ENCODE peak calls at places on chromosomes 7 and 10, in eight cellular contexts. One of them, this sample, is unnamed.

GRCh38 chr7:22586806-22587180 is 86.8 kb upstream of the STEAP1B start:
- DNase-seq in A549: no peak
- DNase-seq in WTC11: no peak
- DNase-seq in NB4: no peak
- DNase-seq in HCT116: no peak
- DNase-seq in GM12878: no peak
- DNase-seq in SK-N-SH: no peak
- DNase-seq in H1: no peak
- DNase-seq in this sample: no peak

GRCh38 chr7:155722118-155722517 is 77.7 kb downstream of the RBM33 start:
- DNase-seq in A549: no peak
- DNase-seq in WTC11: no peak
- DNase-seq in NB4: peak; percentile 18
- DNase-seq in HCT116: no peak
- DNase-seq in GM12878: peak; percentile 60
- DNase-seq in SK-N-SH: no peak
- DNase-seq in H1: no peak
- DNase-seq in this sample: no peak

GRCh38 chr7:54260868-54261475 is 281.2 kb upstream of the VSTM2A start:
- DNase-seq in A549: no peak
- DNase-seq in WTC11: no peak
- DNase-seq in NB4: no peak
- DNase-seq in HCT116: no peak
- DNase-seq in GM12878: no peak
- DNase-seq in SK-N-SH: no peak
- DNase-seq in H1: no peak
- DNase-seq in this sample: peak; percentile 53

GRCh38 chr10:75165684-75166622 is 44.6 kb upstream of the VDAC2 start:
- DNase-seq in A549: no peak
- DNase-seq in WTC11: no peak
- DNase-seq in NB4: peak; percentile 91
- DNase-seq in HCT116: no peak
- DNase-seq in GM12878: peak; percentile 62
- DNase-seq in SK-N-SH: peak; percentile 23
- DNase-seq in H1: no peak
- DNase-seq in this sample: no peak

GRCh38 chr10:17227367-17228080 is 517 bp upstream of the VIM start:
- DNase-seq in A549: no peak
- DNase-seq in WTC11: no peak
- DNase-seq in NB4: peak; percentile 42
- DNase-seq in HCT116: no peak
- DNase-seq in GM12878: peak; percentile 63
- DNase-seq in SK-N-SH: peak; percentile 50
- DNase-seq in H1: no peak
- DNase-seq in this sample: peak; percentile 67

GRCh38 chr7:79063019-79063698 is 390.3 kb downstream of the MAGI2 start:
- DNase-seq in A549: no peak
- DNase-seq in WTC11: no peak
- DNase-seq in NB4: no peak
- DNase-seq in HCT116: no peak
- DNase-seq in GM12878: no peak
- DNase-seq in SK-N-SH: peak; percentile 6
- DNase-seq in H1: no peak
- DNase-seq in this sample: no peak

GRCh38 chr10:84352251-84352842 is 24.0 kb downstream of the CCSER2 start:
- DNase-seq in A549: peak; percentile 60
- DNase-seq in WTC11: peak; percentile 82
- DNase-seq in NB4: peak; percentile 69
- DNase-seq in HCT116: peak; percentile 53
- DNase-seq in GM12878: no peak
- DNase-seq in SK-N-SH: peak; percentile 65
- DNase-seq in H1: peak; percentile 74
- DNase-seq in this sample: peak; percentile 63

GRCh38 chr10:125217986-125218675 is 57.8 kb upstream of the CTBP2 start:
- DNase-seq in A549: no peak
- DNase-seq in WTC11: no peak
- DNase-seq in NB4: peak; percentile 13
- DNase-seq in HCT116: peak; percentile 23
- DNase-seq in GM12878: no peak
- DNase-seq in SK-N-SH: no peak
- DNase-seq in H1: no peak
- DNase-seq in this sample: no peak

GRCh38 chr10:61283489-61284221 is 169.5 kb downstream of the TMEM26 start:
- DNase-seq in A549: no peak
- DNase-seq in WTC11: no peak
- DNase-seq in NB4: no peak
- DNase-seq in HCT116: no peak
- DNase-seq in GM12878: no peak
- DNase-seq in SK-N-SH: no peak
- DNase-seq in H1: no peak
- DNase-seq in this sample: no peak

GRCh38 chr10:61283066-61283465 is 170.1 kb downstream of the TMEM26 start:
- DNase-seq in A549: no peak
- DNase-seq in WTC11: no peak
- DNase-seq in NB4: no peak
- DNase-seq in HCT116: no peak
- DNase-seq in GM12878: no peak
- DNase-seq in SK-N-SH: no peak
- DNase-seq in H1: no peak
- DNase-seq in this sample: no peak

GRCh38 chr10:61284222-61284890 is 168.8 kb downstream of the TMEM26 start:
- DNase-seq in A549: peak; percentile 15
- DNase-seq in WTC11: no peak
- DNase-seq in NB4: peak; percentile 57
- DNase-seq in HCT116: peak; percentile 34
- DNase-seq in GM12878: no peak
- DNase-seq in SK-N-SH: peak; percentile 20
- DNase-seq in H1: no peak
- DNase-seq in this sample: peak; percentile 83

GRCh38 chr10:61279400-61279799 is 173.8 kb downstream of the TMEM26 start:
- DNase-seq in A549: no peak
- DNase-seq in WTC11: no peak
- DNase-seq in NB4: no peak
- DNase-seq in HCT116: no peak
- DNase-seq in GM12878: no peak
- DNase-seq in SK-N-SH: no peak
- DNase-seq in H1: no peak
- DNase-seq in this sample: no peak

DNA sequence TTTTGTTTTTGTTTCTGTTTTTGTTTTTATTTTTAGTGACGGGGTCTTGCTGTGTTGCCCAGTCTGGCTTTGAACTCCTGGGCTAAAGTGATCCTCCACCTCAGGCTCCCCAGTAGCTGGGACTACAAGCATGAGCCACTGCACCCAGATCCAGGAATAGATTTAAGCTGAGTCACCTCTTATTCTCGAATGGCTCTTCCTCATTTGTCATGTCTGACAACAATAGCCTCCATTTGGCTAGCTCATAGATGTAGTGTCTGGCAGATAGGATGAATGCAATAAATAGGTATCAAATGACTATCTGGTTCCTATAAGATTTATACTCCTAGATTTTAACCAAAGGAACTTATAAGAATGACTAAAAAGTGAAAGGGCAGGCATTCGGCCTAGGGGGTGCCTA is 172.9 kb downstream of the TMEM26 start:
- DNase-seq in A549: no peak
- DNase-seq in WTC11: no peak
- DNase-seq in NB4: peak; percentile 18
- DNase-seq in HCT116: no peak
- DNase-seq in GM12878: no peak
- DNase-seq in SK-N-SH: no peak
- DNase-seq in H1: no peak
- DNase-seq in this sample: peak; percentile 6
- TF ChIP-seq MAX in A549: no peak
- TF ChIP-seq MAX in WTC11: no peak
- TF ChIP-seq MAX in NB4: no peak
- TF ChIP-seq MAX in HCT116: no peak
- TF ChIP-seq MAX in GM12878: no peak
- TF ChIP-seq MAX in SK-N-SH: no peak
- TF ChIP-seq MAX in H1: no peak
- TF ChIP-seq MAX in this sample: no peak

GRCh38 chr10:103141950-103142349 is 51.1 kb downstream of the NT5C2 start:
- DNase-seq in A549: no peak
- DNase-seq in WTC11: no peak
- DNase-seq in NB4: no peak
- DNase-seq in HCT116: no peak
- DNase-seq in GM12878: no peak
- DNase-seq in SK-N-SH: no peak
- DNase-seq in H1: no peak
- DNase-seq in this sample: no peak

GRCh38 chr10:103144086-103144485 is 49.0 kb downstream of the NT5C2 start:
- DNase-seq in A549: no peak
- DNase-seq in WTC11: no peak
- DNase-seq in NB4: no peak
- DNase-seq in HCT116: no peak
- DNase-seq in GM12878: no peak
- DNase-seq in SK-N-SH: no peak
- DNase-seq in H1: no peak
- DNase-seq in this sample: no peak

GRCh38 chr10:103145046-103145445 is 48.0 kb downstream of the NT5C2 start:
- DNase-seq in A549: no peak
- DNase-seq in WTC11: no peak
- DNase-seq in NB4: no peak
- DNase-seq in HCT116: no peak
- DNase-seq in GM12878: no peak
- DNase-seq in SK-N-SH: no peak
- DNase-seq in H1: no peak
- DNase-seq in this sample: no peak

GRCh38 chr10:103147645-103148044 is 45.4 kb downstream of the NT5C2 start:
- DNase-seq in A549: no peak
- DNase-seq in WTC11: no peak
- DNase-seq in NB4: peak; percentile 67
- DNase-seq in HCT116: no peak
- DNase-seq in GM12878: no peak
- DNase-seq in SK-N-SH: no peak
- DNase-seq in H1: no peak
- DNase-seq in this sample: no peak

DNA sequence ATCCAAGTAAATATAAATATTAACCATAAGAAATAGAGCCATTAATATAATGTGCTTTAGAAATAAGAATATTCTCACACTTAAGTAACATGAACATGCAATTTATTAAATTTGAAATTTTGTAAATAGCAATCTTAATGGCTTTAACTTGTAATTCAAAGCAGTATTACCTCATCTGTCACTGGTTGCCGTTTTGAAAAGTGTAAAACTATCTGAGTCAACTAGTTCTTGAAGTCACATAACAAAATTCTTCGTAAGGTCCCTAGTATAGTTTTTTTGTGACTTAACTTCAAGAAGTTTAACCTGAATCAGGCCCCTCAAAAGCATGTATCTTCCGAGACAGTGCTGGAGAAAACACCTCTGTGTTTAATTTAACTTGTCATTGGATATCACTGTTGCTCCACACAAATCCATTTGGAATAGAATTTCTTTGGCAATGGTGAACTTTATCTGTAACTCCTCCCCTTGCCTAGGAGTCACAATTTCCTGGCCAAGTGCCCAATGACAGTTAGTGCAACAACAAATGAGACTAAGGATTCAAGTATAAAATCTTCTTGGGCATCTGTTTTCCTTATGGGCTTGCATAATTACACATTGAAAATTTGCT is 47.1 kb downstream of the NT5C2 start:
- DNase-seq in A549: no peak
- DNase-seq in WTC11: no peak
- DNase-seq in NB4: peak; percentile 35
- DNase-seq in HCT116: peak; percentile 51
- DNase-seq in GM12878: no peak
- DNase-seq in SK-N-SH: peak; percentile 21
- DNase-seq in H1: no peak
- DNase-seq in this sample: peak; percentile 91
- TF ChIP-seq MAX in A549: no peak
- TF ChIP-seq MAX in WTC11: no peak
- TF ChIP-seq MAX in NB4: no peak
- TF ChIP-seq MAX in HCT116: no peak
- TF ChIP-seq MAX in GM12878: no peak
- TF ChIP-seq MAX in SK-N-SH: no peak
- TF ChIP-seq MAX in H1: no peak
- TF ChIP-seq MAX in this sample: no peak

GRCh38 chr7:39406464-39406863 is 159.7 kb upstream of the YAE1 start:
- DNase-seq in A549: no peak
- DNase-seq in WTC11: no peak
- DNase-seq in NB4: no peak
- DNase-seq in HCT116: no peak
- DNase-seq in GM12878: peak; percentile 8
- DNase-seq in SK-N-SH: no peak
- DNase-seq in H1: no peak
- DNase-seq in this sample: no peak
- TF ChIP-seq MAX in A549: no peak
- TF ChIP-seq MAX in WTC11: no peak
- TF ChIP-seq MAX in NB4: no peak
- TF ChIP-seq MAX in HCT116: no peak
- TF ChIP-seq MAX in GM12878: no peak
- TF ChIP-seq MAX in SK-N-SH: no peak
- TF ChIP-seq MAX in H1: no peak
- TF ChIP-seq MAX in this sample: no peak

GRCh38 chr7:131501930-131502685 is 54.3 kb downstream of the PODXL start:
- DNase-seq in A549: no peak
- DNase-seq in WTC11: no peak
- DNase-seq in NB4: no peak
- DNase-seq in HCT116: no peak
- DNase-seq in GM12878: no peak
- DNase-seq in SK-N-SH: no peak
- DNase-seq in H1: no peak
- DNase-seq in this sample: no peak

GRCh38 chr7:131501422-131501821 is 55.0 kb downstream of the PODXL start:
- DNase-seq in A549: no peak
- DNase-seq in WTC11: no peak
- DNase-seq in NB4: peak; percentile 52
- DNase-seq in HCT116: no peak
- DNase-seq in GM12878: no peak
- DNase-seq in SK-N-SH: no peak
- DNase-seq in H1: no peak
- DNase-seq in this sample: no peak

GRCh38 chr7:131503639-131504038 is 52.8 kb downstream of the PODXL start:
- DNase-seq in A549: no peak
- DNase-seq in WTC11: no peak
- DNase-seq in NB4: no peak
- DNase-seq in HCT116: no peak
- DNase-seq in GM12878: no peak
- DNase-seq in SK-N-SH: no peak
- DNase-seq in H1: no peak
- DNase-seq in this sample: no peak

GRCh38 chr7:131504157-131504899 is 52.1 kb downstream of the PODXL start:
- DNase-seq in A549: no peak
- DNase-seq in WTC11: no peak
- DNase-seq in NB4: no peak
- DNase-seq in HCT116: no peak
- DNase-seq in GM12878: no peak
- DNase-seq in SK-N-SH: no peak
- DNase-seq in H1: no peak
- DNase-seq in this sample: no peak

DNA sequence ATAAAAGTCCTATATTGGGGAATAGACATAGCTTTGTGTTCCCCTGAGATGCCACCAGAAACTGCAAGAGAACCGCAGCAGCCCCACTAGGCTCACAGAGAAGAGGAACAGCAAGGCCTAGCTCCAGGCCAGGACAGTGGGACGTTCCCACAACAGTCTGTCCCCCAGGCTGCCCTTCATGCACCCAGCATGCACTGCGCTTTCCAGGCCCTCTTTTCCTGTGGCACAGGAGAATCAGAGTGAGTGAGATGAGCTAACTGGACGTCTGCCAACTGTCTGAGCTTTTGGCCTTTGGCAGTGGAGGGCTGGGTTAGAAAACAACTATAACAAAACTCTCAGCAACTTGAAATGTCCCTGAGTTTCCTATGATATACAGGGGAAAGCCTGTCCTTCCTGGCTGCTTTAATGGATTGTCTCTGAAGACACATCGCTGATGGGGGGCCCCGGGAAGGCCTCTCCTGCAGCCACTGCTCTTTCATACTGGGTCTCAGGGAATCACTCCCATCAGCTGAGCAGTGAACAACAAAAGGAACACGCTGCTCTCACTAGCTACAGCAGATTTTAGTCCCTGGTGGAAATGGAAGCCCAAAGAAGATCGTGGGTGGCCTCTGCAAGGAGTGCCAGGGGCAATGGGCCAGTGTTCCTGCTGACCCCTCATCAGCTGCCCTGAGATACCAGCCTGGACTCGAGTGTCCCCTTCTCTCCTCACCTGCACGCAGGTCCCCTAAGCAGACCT is 53.5 kb downstream of the PODXL start:
- DNase-seq in A549: no peak
- DNase-seq in WTC11: no peak
- DNase-seq in NB4: no peak
- DNase-seq in HCT116: no peak
- DNase-seq in GM12878: no peak
- DNase-seq in SK-N-SH: peak; percentile 75
- DNase-seq in H1: no peak
- DNase-seq in this sample: no peak
- TF ChIP-seq MAX in A549: no peak
- TF ChIP-seq MAX in WTC11: no peak
- TF ChIP-seq MAX in NB4: no peak
- TF ChIP-seq MAX in HCT116: no peak
- TF ChIP-seq MAX in GM12878: no peak
- TF ChIP-seq MAX in SK-N-SH: no peak
- TF ChIP-seq MAX in H1: no peak
- TF ChIP-seq MAX in this sample: no peak